ENCODE peak calls at places on chromosomes 6 and 20, in four cellular contexts. M, D, N and H are unnamed samples.

GRCh38 chr20:3660262-3661059 is 2.7 kb downstream of the GFRA4 start:
- DNase-seq in M (no peak), D (no peak), N (peak; percentile 42), H (no peak)

GRCh38 chr6:66896415-66896814 is 1189.4 kb upstream of the EYS start:
- DNase-seq in M (no peak), D (no peak), N (no peak), H (no peak)

GRCh38 chr6:106184629-106185028 is 98.5 kb downstream of the PRDM1 start:
- DNase-seq in M (no peak), D (no peak), N (no peak), H (no peak)

GRCh38 chr6:1766663-1767062 is 156.9 kb downstream of the FOXC1 start:
- DNase-seq in M (peak; percentile 67), D (peak; percentile 52), N (peak; percentile 59), H (no peak)

GRCh38 chr6:30709101-30709868 is 7.8 kb downstream of the MDC1 start:
- DNase-seq in M (no peak), D (no peak), N (no peak), H (no peak)

GRCh38 chr6:23180504-23181293 is 611.3 kb downstream of the HDGFL1 start:
- DNase-seq in M (peak; percentile 82), D (peak; percentile 94), N (no peak), H (peak; percentile 86)

GRCh38 chr6:17015551-17016381 is 86.1 kb upstream of the STMND1 start:
- DNase-seq in M (peak; percentile 9), D (peak; percentile 23), N (no peak), H (no peak)

GRCh38 chr6:119444642-119445557 is 95.3 kb upstream of the MAN1A1 start:
- DNase-seq in M (no peak), D (peak; percentile 56), N (no peak), H (no peak)

GRCh38 chr6:12208190-12208589 is 82.0 kb upstream of the EDN1 start:
- DNase-seq in M (no peak), D (peak; percentile 37), N (no peak), H (no peak)

GRCh38 chr20:58815448-58815847 is 35.3 kb downstream of the GNAS-AS1 start:
- DNase-seq in M (no peak), D (no peak), N (no peak), H (no peak)

GRCh38 chr6:154596701-154597100 is 86.2 kb upstream of the CNKSR3 start:
- DNase-seq in M (peak; percentile 49), D (no peak), N (no peak), H (no peak)

GRCh38 chr6:54053893-54054391 is 57.3 kb upstream of the MLIP start:
- DNase-seq in M (peak; percentile 62), D (peak; percentile 80), N (peak; percentile 57), H (peak; percentile 90)

GRCh38 chr20:62549499-62550086 is 73.8 kb upstream of the GATA5 start:
- DNase-seq in M (no peak), D (no peak), N (peak; percentile 82), H (no peak)
- TF ChIP-seq CTCF in M (no peak), D (no peak), N (peak; percentile 23), H (no peak)

DNA sequence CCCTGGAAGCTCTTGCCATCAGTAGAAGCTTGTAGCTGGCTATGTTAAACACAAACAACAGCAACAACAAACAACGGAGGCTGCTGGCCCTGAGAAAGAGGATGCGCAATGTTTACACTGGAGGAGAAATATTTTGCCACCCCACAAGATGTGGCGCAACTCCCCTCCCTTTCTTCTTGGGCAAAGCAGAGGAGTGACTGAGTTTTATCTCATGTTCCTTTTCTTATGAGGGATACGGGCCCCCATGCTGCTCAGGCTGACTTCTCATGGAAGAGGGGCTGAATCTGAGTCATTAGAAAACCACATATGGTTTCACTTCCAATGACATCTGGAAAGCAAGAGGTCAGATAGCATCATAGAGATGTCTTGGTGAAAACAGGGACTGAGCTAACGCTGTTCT is 75.9 kb upstream of the HDDC2 start:
- DNase-seq in M (no peak), D (peak; percentile 91), N (no peak), H (peak; percentile 91)
- H3K4me3 ChIP-seq in M (no peak overlapping the region), D (no peak overlapping the region), N (no peak overlapping the region), H (no peak overlapping the region)

GRCh38 chr20:1427457-1428054 is 34.7 kb upstream of the FKBP1A start:
- DNase-seq in M (no peak), D (peak; percentile 62), N (no peak), H (peak; percentile 45)
- TF ChIP-seq CTCF in M (no peak), D (no peak), N (no peak), H (no peak)

GRCh38 chr6:35686441-35686840 is 2.3 kb downstream of the FKBP5 start:
- DNase-seq in M (no peak), D (no peak), N (no peak), H (no peak)
- H3K4me3 ChIP-seq in M (peak overlapping the region; percentile 94), D (no peak overlapping the region), N (peak overlapping the region; percentile 85), H (peak overlapping the region; percentile 73)

DNA sequence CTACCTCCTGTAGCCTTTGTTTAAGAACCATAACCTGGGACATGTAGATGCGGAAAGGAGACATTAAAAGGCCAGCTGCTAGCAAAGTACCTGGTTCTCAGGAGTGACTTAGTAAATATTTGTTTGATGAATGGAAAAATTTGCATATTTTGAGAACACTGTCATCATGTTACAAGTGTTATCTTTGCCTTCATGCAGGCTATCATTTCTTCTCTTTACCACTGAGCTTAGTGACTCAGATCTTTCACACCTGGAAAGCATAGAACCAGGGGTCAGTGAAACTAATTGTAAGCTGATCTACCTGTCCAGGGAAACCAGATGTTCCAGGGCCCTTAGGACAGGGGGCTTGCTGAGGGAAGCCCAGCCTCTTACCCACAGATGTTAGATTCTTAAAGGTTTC is 5.4 kb downstream of the ZFP57 start:
- DNase-seq in M (no peak), D (no peak), N (no peak), H (no peak)
- TF ChIP-seq CTCF in M (no peak), D (no peak), N (no peak), H (no peak)

GRCh38 chr20:20368414-20369352 is 779 bp downstream of the INSM1 start:
- DNase-seq in M (no peak), D (peak; percentile 30), N (no peak), H (no peak)

GRCh38 chr20:20365593-20365992 is 2.3 kb upstream of the INSM1 start:
- DNase-seq in M (no peak), D (no peak), N (no peak), H (no peak)

GRCh38 chr20:20367681-20368413 is at the start of gene INSM1:
- DNase-seq in M (no peak), D (no peak), N (no peak), H (no peak)

GRCh38 chr20:20366551-20366895 is 1.4 kb upstream of the INSM1 start:
- DNase-seq in M (no peak), D (no peak), N (no peak), H (no peak)

GRCh38 chr20:20366896-20367680 is 816 bp upstream of the INSM1 start:
- DNase-seq in M (no peak), D (peak; percentile 14), N (no peak), H (no peak)
- H3K4me3 ChIP-seq in M (peak overlapping the region; percentile 20), D (no peak overlapping the region), N (peak overlapping the region; percentile 61), H (no peak overlapping the region)

GRCh38 chr6:165245287-165245686 is 64.1 kb downstream of the C6orf118 start:
- DNase-seq in M (no peak), D (no peak), N (no peak), H (peak; percentile 30)
- TF ChIP-seq CTCF in M (peak; percentile 34), D (peak; percentile 17), N (peak; percentile 53), H (peak; percentile 42)